ENCODE peak calls at places on chromosome 6, in eight cellular contexts. One of them, this sample, is unnamed.

GRCh38 chr6:99189823-99190721 is 159.4 kb downstream of the FAXC start:
- ATAC-seq in activated T-cell treated with anti-CD3 and anti-CD28 coated beads, Interleukin-2, amount 50 U/mL, for 4 hours: no peak
- ATAC-seq in PC-3: no peak
- ATAC-seq in naive thymus-derived CD8-positive, alpha-beta T cell: no peak
- ATAC-seq in activated CD4-positive, CD25-positive, alpha-beta regulatory T cell treated with anti-CD3 and anti-CD28 coated beads, Interleukin-2, amount 50 U/mL, for 24 hours: peak
- ATAC-seq in activated CD8-positive, alpha-beta memory T cell treated with anti-CD3 and anti-CD28 coated beads, Interleukin-2, amount 10 ng/mL, durations not matched to agents 7 days and 5 days: peak
- ATAC-seq in left lung: no peak
- ATAC-seq in pancreas: no peak
- ATAC-seq in this sample: no peak

GRCh38 chr6:45886776-45887175 is 128.9 kb downstream of the CLIC5 start:
- ATAC-seq in left lung: no peak
- ATAC-seq in activated CD4-positive, CD25-positive, alpha-beta regulatory T cell treated with anti-CD3 and anti-CD28 coated beads, Interleukin-2, amount 50 U/mL, for 24 hours: no peak
- ATAC-seq in PC-3: no peak
- ATAC-seq in activated T-cell treated with anti-CD3 and anti-CD28 coated beads, Interleukin-2, amount 50 U/mL, for 4 hours: no peak
- ATAC-seq in naive thymus-derived CD8-positive, alpha-beta T cell: no peak
- ATAC-seq in pancreas: no peak
- ATAC-seq in activated CD8-positive, alpha-beta memory T cell treated with anti-CD3 and anti-CD28 coated beads, Interleukin-2, amount 10 ng/mL, durations not matched to agents 7 days and 5 days: no peak
- ATAC-seq in this sample: no peak

GRCh38 chr6:75128881-75129570 is 76.8 kb downstream of the COL12A1 start:
- ATAC-seq in pancreas: no peak
- ATAC-seq in activated CD8-positive, alpha-beta memory T cell treated with anti-CD3 and anti-CD28 coated beads, Interleukin-2, amount 10 ng/mL, durations not matched to agents 7 days and 5 days: no peak
- ATAC-seq in PC-3: no peak
- ATAC-seq in activated T-cell treated with anti-CD3 and anti-CD28 coated beads, Interleukin-2, amount 50 U/mL, for 4 hours: no peak
- ATAC-seq in left lung: no peak
- ATAC-seq in naive thymus-derived CD8-positive, alpha-beta T cell: no peak
- ATAC-seq in activated CD4-positive, CD25-positive, alpha-beta regulatory T cell treated with anti-CD3 and anti-CD28 coated beads, Interleukin-2, amount 50 U/mL, for 24 hours: no peak
- ATAC-seq in this sample: no peak

GRCh38 chr6:3884007-3884745 is 35.0 kb downstream of the FAM50B start:
- ATAC-seq in activated CD4-positive, CD25-positive, alpha-beta regulatory T cell treated with anti-CD3 and anti-CD28 coated beads, Interleukin-2, amount 50 U/mL, for 24 hours: no peak
- ATAC-seq in left lung: peak
- ATAC-seq in pancreas: peak
- ATAC-seq in naive thymus-derived CD8-positive, alpha-beta T cell: no peak
- ATAC-seq in activated T-cell treated with anti-CD3 and anti-CD28 coated beads, Interleukin-2, amount 50 U/mL, for 4 hours: no peak
- ATAC-seq in activated CD8-positive, alpha-beta memory T cell treated with anti-CD3 and anti-CD28 coated beads, Interleukin-2, amount 10 ng/mL, durations not matched to agents 7 days and 5 days: no peak
- ATAC-seq in PC-3: peak
- ATAC-seq in this sample: peak

GRCh38 chr6:16108996-16109658 is 19.8 kb upstream of the MYLIP start:
- ATAC-seq in naive thymus-derived CD8-positive, alpha-beta T cell: no peak
- ATAC-seq in activated CD8-positive, alpha-beta memory T cell treated with anti-CD3 and anti-CD28 coated beads, Interleukin-2, amount 10 ng/mL, durations not matched to agents 7 days and 5 days: no peak
- ATAC-seq in activated T-cell treated with anti-CD3 and anti-CD28 coated beads, Interleukin-2, amount 50 U/mL, for 4 hours: no peak
- ATAC-seq in pancreas: peak
- ATAC-seq in left lung: peak
- ATAC-seq in PC-3: no peak
- ATAC-seq in activated CD4-positive, CD25-positive, alpha-beta regulatory T cell treated with anti-CD3 and anti-CD28 coated beads, Interleukin-2, amount 50 U/mL, for 24 hours: no peak
- ATAC-seq in this sample: no peak

GRCh38 chr6:89298680-89299450 is 16.2 kb downstream of the GABRR2 start:
- ATAC-seq in activated T-cell treated with anti-CD3 and anti-CD28 coated beads, Interleukin-2, amount 50 U/mL, for 4 hours: peak
- ATAC-seq in pancreas: no peak
- ATAC-seq in activated CD4-positive, CD25-positive, alpha-beta regulatory T cell treated with anti-CD3 and anti-CD28 coated beads, Interleukin-2, amount 50 U/mL, for 24 hours: peak
- ATAC-seq in activated CD8-positive, alpha-beta memory T cell treated with anti-CD3 and anti-CD28 coated beads, Interleukin-2, amount 10 ng/mL, durations not matched to agents 7 days and 5 days: peak
- ATAC-seq in PC-3: peak
- ATAC-seq in naive thymus-derived CD8-positive, alpha-beta T cell: peak
- ATAC-seq in left lung: peak
- ATAC-seq in this sample: peak

GRCh38 chr6:21109421-21110178 is 484.0 kb upstream of the SOX4 start:
- ATAC-seq in pancreas: no peak
- ATAC-seq in PC-3: peak
- ATAC-seq in left lung: peak
- ATAC-seq in activated CD4-positive, CD25-positive, alpha-beta regulatory T cell treated with anti-CD3 and anti-CD28 coated beads, Interleukin-2, amount 50 U/mL, for 24 hours: no peak
- ATAC-seq in naive thymus-derived CD8-positive, alpha-beta T cell: no peak
- ATAC-seq in activated T-cell treated with anti-CD3 and anti-CD28 coated beads, Interleukin-2, amount 50 U/mL, for 4 hours: no peak
- ATAC-seq in activated CD8-positive, alpha-beta memory T cell treated with anti-CD3 and anti-CD28 coated beads, Interleukin-2, amount 10 ng/mL, durations not matched to agents 7 days and 5 days: no peak
- ATAC-seq in this sample: no peak

GRCh38 chr6:63527658-63528514 is 44.4 kb upstream of the LOC128125822 start:
- ATAC-seq in PC-3: peak
- ATAC-seq in activated T-cell treated with anti-CD3 and anti-CD28 coated beads, Interleukin-2, amount 50 U/mL, for 4 hours: no peak
- ATAC-seq in activated CD8-positive, alpha-beta memory T cell treated with anti-CD3 and anti-CD28 coated beads, Interleukin-2, amount 10 ng/mL, durations not matched to agents 7 days and 5 days: no peak
- ATAC-seq in left lung: peak
- ATAC-seq in pancreas: peak
- ATAC-seq in naive thymus-derived CD8-positive, alpha-beta T cell: no peak
- ATAC-seq in activated CD4-positive, CD25-positive, alpha-beta regulatory T cell treated with anti-CD3 and anti-CD28 coated beads, Interleukin-2, amount 50 U/mL, for 24 hours: no peak
- ATAC-seq in this sample: peak

GRCh38 chr6:31378721-31379103 is 21.7 kb upstream of the HLA-B start:
- ATAC-seq in activated CD8-positive, alpha-beta memory T cell treated with anti-CD3 and anti-CD28 coated beads, Interleukin-2, amount 10 ng/mL, durations not matched to agents 7 days and 5 days: no peak
- ATAC-seq in pancreas: no peak
- ATAC-seq in activated T-cell treated with anti-CD3 and anti-CD28 coated beads, Interleukin-2, amount 50 U/mL, for 4 hours: no peak
- ATAC-seq in left lung: no peak
- ATAC-seq in PC-3: no peak
- ATAC-seq in activated CD4-positive, CD25-positive, alpha-beta regulatory T cell treated with anti-CD3 and anti-CD28 coated beads, Interleukin-2, amount 50 U/mL, for 24 hours: no peak
- ATAC-seq in naive thymus-derived CD8-positive, alpha-beta T cell: no peak
- ATAC-seq in this sample: no peak

GRCh38 chr6:108751851-108752732 is 96.1 kb upstream of the ARMC2 start:
- ATAC-seq in activated CD4-positive, CD25-positive, alpha-beta regulatory T cell treated with anti-CD3 and anti-CD28 coated beads, Interleukin-2, amount 50 U/mL, for 24 hours: no peak
- ATAC-seq in naive thymus-derived CD8-positive, alpha-beta T cell: no peak
- ATAC-seq in pancreas: peak
- ATAC-seq in PC-3: no peak
- ATAC-seq in activated T-cell treated with anti-CD3 and anti-CD28 coated beads, Interleukin-2, amount 50 U/mL, for 4 hours: no peak
- ATAC-seq in activated CD8-positive, alpha-beta memory T cell treated with anti-CD3 and anti-CD28 coated beads, Interleukin-2, amount 10 ng/mL, durations not matched to agents 7 days and 5 days: no peak
- ATAC-seq in left lung: no peak
- ATAC-seq in this sample: no peak

GRCh38 chr6:48057611-48058010 is 53.4 kb downstream of the PTCHD4 start:
- ATAC-seq in activated T-cell treated with anti-CD3 and anti-CD28 coated beads, Interleukin-2, amount 50 U/mL, for 4 hours: no peak
- ATAC-seq in activated CD8-positive, alpha-beta memory T cell treated with anti-CD3 and anti-CD28 coated beads, Interleukin-2, amount 10 ng/mL, durations not matched to agents 7 days and 5 days: no peak
- ATAC-seq in naive thymus-derived CD8-positive, alpha-beta T cell: no peak
- ATAC-seq in pancreas: no peak
- ATAC-seq in PC-3: no peak
- ATAC-seq in activated CD4-positive, CD25-positive, alpha-beta regulatory T cell treated with anti-CD3 and anti-CD28 coated beads, Interleukin-2, amount 50 U/mL, for 24 hours: no peak
- ATAC-seq in left lung: no peak
- ATAC-seq in this sample: no peak

GRCh38 chr6:152261179-152261578 is 376.0 kb downstream of the SYNE1 start:
- ATAC-seq in pancreas: no peak
- ATAC-seq in PC-3: no peak
- ATAC-seq in activated T-cell treated with anti-CD3 and anti-CD28 coated beads, Interleukin-2, amount 50 U/mL, for 4 hours: no peak
- ATAC-seq in naive thymus-derived CD8-positive, alpha-beta T cell: no peak
- ATAC-seq in activated CD4-positive, CD25-positive, alpha-beta regulatory T cell treated with anti-CD3 and anti-CD28 coated beads, Interleukin-2, amount 50 U/mL, for 24 hours: no peak
- ATAC-seq in left lung: no peak
- ATAC-seq in activated CD8-positive, alpha-beta memory T cell treated with anti-CD3 and anti-CD28 coated beads, Interleukin-2, amount 10 ng/mL, durations not matched to agents 7 days and 5 days: no peak
- ATAC-seq in this sample: no peak

GRCh38 chr6:82908661-82909060 is 157.0 kb downstream of the UBE3D start:
- ATAC-seq in activated T-cell treated with anti-CD3 and anti-CD28 coated beads, Interleukin-2, amount 50 U/mL, for 4 hours: no peak
- ATAC-seq in naive thymus-derived CD8-positive, alpha-beta T cell: no peak
- ATAC-seq in left lung: no peak
- ATAC-seq in PC-3: peak
- ATAC-seq in activated CD4-positive, CD25-positive, alpha-beta regulatory T cell treated with anti-CD3 and anti-CD28 coated beads, Interleukin-2, amount 50 U/mL, for 24 hours: no peak
- ATAC-seq in pancreas: no peak
- ATAC-seq in activated CD8-positive, alpha-beta memory T cell treated with anti-CD3 and anti-CD28 coated beads, Interleukin-2, amount 10 ng/mL, durations not matched to agents 7 days and 5 days: no peak
- ATAC-seq in this sample: no peak

GRCh38 chr6:136568129-136568528 is 17.9 kb upstream of the MAP7 start:
- ATAC-seq in activated T-cell treated with anti-CD3 and anti-CD28 coated beads, Interleukin-2, amount 50 U/mL, for 4 hours: no peak
- ATAC-seq in activated CD8-positive, alpha-beta memory T cell treated with anti-CD3 and anti-CD28 coated beads, Interleukin-2, amount 10 ng/mL, durations not matched to agents 7 days and 5 days: no peak
- ATAC-seq in pancreas: peak
- ATAC-seq in PC-3: no peak
- ATAC-seq in naive thymus-derived CD8-positive, alpha-beta T cell: no peak
- ATAC-seq in left lung: no peak
- ATAC-seq in activated CD4-positive, CD25-positive, alpha-beta regulatory T cell treated with anti-CD3 and anti-CD28 coated beads, Interleukin-2, amount 50 U/mL, for 24 hours: no peak
- ATAC-seq in this sample: no peak

GRCh38 chr6:39210437-39210836 is 18.8 kb downstream of the KCNK5 start:
- ATAC-seq in PC-3: no peak
- ATAC-seq in activated CD8-positive, alpha-beta memory T cell treated with anti-CD3 and anti-CD28 coated beads, Interleukin-2, amount 10 ng/mL, durations not matched to agents 7 days and 5 days: no peak
- ATAC-seq in naive thymus-derived CD8-positive, alpha-beta T cell: no peak
- ATAC-seq in left lung: no peak
- ATAC-seq in pancreas: no peak
- ATAC-seq in activated CD4-positive, CD25-positive, alpha-beta regulatory T cell treated with anti-CD3 and anti-CD28 coated beads, Interleukin-2, amount 50 U/mL, for 24 hours: no peak
- ATAC-seq in activated T-cell treated with anti-CD3 and anti-CD28 coated beads, Interleukin-2, amount 50 U/mL, for 4 hours: no peak
- ATAC-seq in this sample: no peak

GRCh38 chr6:166204852-166205650 is 37.4 kb upstream of the TBXT start:
- ATAC-seq in activated CD4-positive, CD25-positive, alpha-beta regulatory T cell treated with anti-CD3 and anti-CD28 coated beads, Interleukin-2, amount 50 U/mL, for 24 hours: no peak
- ATAC-seq in activated T-cell treated with anti-CD3 and anti-CD28 coated beads, Interleukin-2, amount 50 U/mL, for 4 hours: no peak
- ATAC-seq in naive thymus-derived CD8-positive, alpha-beta T cell: no peak
- ATAC-seq in PC-3: no peak
- ATAC-seq in left lung: peak
- ATAC-seq in activated CD8-positive, alpha-beta memory T cell treated with anti-CD3 and anti-CD28 coated beads, Interleukin-2, amount 10 ng/mL, durations not matched to agents 7 days and 5 days: no peak
- ATAC-seq in pancreas: no peak
- ATAC-seq in this sample: no peak

GRCh38 chr6:6491761-6492160 is 96.8 kb upstream of the LY86 start:
- ATAC-seq in left lung: no peak
- ATAC-seq in PC-3: no peak
- ATAC-seq in activated T-cell treated with anti-CD3 and anti-CD28 coated beads, Interleukin-2, amount 50 U/mL, for 4 hours: no peak
- ATAC-seq in pancreas: no peak
- ATAC-seq in activated CD4-positive, CD25-positive, alpha-beta regulatory T cell treated with anti-CD3 and anti-CD28 coated beads, Interleukin-2, amount 50 U/mL, for 24 hours: no peak
- ATAC-seq in activated CD8-positive, alpha-beta memory T cell treated with anti-CD3 and anti-CD28 coated beads, Interleukin-2, amount 10 ng/mL, durations not matched to agents 7 days and 5 days: no peak
- ATAC-seq in naive thymus-derived CD8-positive, alpha-beta T cell: no peak
- ATAC-seq in this sample: no peak

GRCh38 chr6:45092135-45092534 is 236.0 kb upstream of the RUNX2 start:
- ATAC-seq in naive thymus-derived CD8-positive, alpha-beta T cell: no peak
- ATAC-seq in left lung: no peak
- ATAC-seq in activated T-cell treated with anti-CD3 and anti-CD28 coated beads, Interleukin-2, amount 50 U/mL, for 4 hours: no peak
- ATAC-seq in activated CD4-positive, CD25-positive, alpha-beta regulatory T cell treated with anti-CD3 and anti-CD28 coated beads, Interleukin-2, amount 50 U/mL, for 24 hours: no peak
- ATAC-seq in PC-3: no peak
- ATAC-seq in pancreas: no peak
- ATAC-seq in activated CD8-positive, alpha-beta memory T cell treated with anti-CD3 and anti-CD28 coated beads, Interleukin-2, amount 10 ng/mL, durations not matched to agents 7 days and 5 days: no peak
- ATAC-seq in this sample: no peak

GRCh38 chr6:21664263-21665081 is 70.9 kb downstream of the SOX4 start:
- ATAC-seq in activated T-cell treated with anti-CD3 and anti-CD28 coated beads, Interleukin-2, amount 50 U/mL, for 4 hours: peak
- ATAC-seq in activated CD4-positive, CD25-positive, alpha-beta regulatory T cell treated with anti-CD3 and anti-CD28 coated beads, Interleukin-2, amount 50 U/mL, for 24 hours: no peak
- ATAC-seq in naive thymus-derived CD8-positive, alpha-beta T cell: no peak
- ATAC-seq in left lung: peak
- ATAC-seq in PC-3: no peak
- ATAC-seq in pancreas: peak
- ATAC-seq in activated CD8-positive, alpha-beta memory T cell treated with anti-CD3 and anti-CD28 coated beads, Interleukin-2, amount 10 ng/mL, durations not matched to agents 7 days and 5 days: no peak
- ATAC-seq in this sample: peak

GRCh38 chr6:126107475-126108121 is 121.3 kb downstream of the TRMT11 start:
- ATAC-seq in naive thymus-derived CD8-positive, alpha-beta T cell: no peak
- ATAC-seq in pancreas: no peak
- ATAC-seq in PC-3: no peak
- ATAC-seq in activated CD4-positive, CD25-positive, alpha-beta regulatory T cell treated with anti-CD3 and anti-CD28 coated beads, Interleukin-2, amount 50 U/mL, for 24 hours: no peak
- ATAC-seq in activated T-cell treated with anti-CD3 and anti-CD28 coated beads, Interleukin-2, amount 50 U/mL, for 4 hours: no peak
- ATAC-seq in left lung: no peak
- ATAC-seq in activated CD8-positive, alpha-beta memory T cell treated with anti-CD3 and anti-CD28 coated beads, Interleukin-2, amount 10 ng/mL, durations not matched to agents 7 days and 5 days: no peak
- ATAC-seq in this sample: no peak

GRCh38 chr6:56540232-56540631 is 102.5 kb downstream of the DST start:
- ATAC-seq in PC-3: no peak
- ATAC-seq in pancreas: no peak
- ATAC-seq in left lung: no peak
- ATAC-seq in activated CD8-positive, alpha-beta memory T cell treated with anti-CD3 and anti-CD28 coated beads, Interleukin-2, amount 10 ng/mL, durations not matched to agents 7 days and 5 days: no peak
- ATAC-seq in activated CD4-positive, CD25-positive, alpha-beta regulatory T cell treated with anti-CD3 and anti-CD28 coated beads, Interleukin-2, amount 50 U/mL, for 24 hours: no peak
- ATAC-seq in naive thymus-derived CD8-positive, alpha-beta T cell: no peak
- ATAC-seq in activated T-cell treated with anti-CD3 and anti-CD28 coated beads, Interleukin-2, amount 50 U/mL, for 4 hours: no peak
- ATAC-seq in this sample: no peak

GRCh38 chr6:47276377-47276776 is 33.3 kb downstream of the TNFRSF21 start:
- ATAC-seq in activated CD8-positive, alpha-beta memory T cell treated with anti-CD3 and anti-CD28 coated beads, Interleukin-2, amount 10 ng/mL, durations not matched to agents 7 days and 5 days: no peak
- ATAC-seq in pancreas: no peak
- ATAC-seq in activated CD4-positive, CD25-positive, alpha-beta regulatory T cell treated with anti-CD3 and anti-CD28 coated beads, Interleukin-2, amount 50 U/mL, for 24 hours: no peak
- ATAC-seq in PC-3: no peak
- ATAC-seq in activated T-cell treated with anti-CD3 and anti-CD28 coated beads, Interleukin-2, amount 50 U/mL, for 4 hours: no peak
- ATAC-seq in left lung: no peak
- ATAC-seq in naive thymus-derived CD8-positive, alpha-beta T cell: no peak
- ATAC-seq in this sample: no peak

GRCh38 chr6:20230720-20231119 is 18.5 kb upstream of the MBOAT1 start:
- ATAC-seq in naive thymus-derived CD8-positive, alpha-beta T cell: no peak
- ATAC-seq in activated CD8-positive, alpha-beta memory T cell treated with anti-CD3 and anti-CD28 coated beads, Interleukin-2, amount 10 ng/mL, durations not matched to agents 7 days and 5 days: no peak
- ATAC-seq in activated T-cell treated with anti-CD3 and anti-CD28 coated beads, Interleukin-2, amount 50 U/mL, for 4 hours: no peak
- ATAC-seq in PC-3: no peak
- ATAC-seq in activated CD4-positive, CD25-positive, alpha-beta regulatory T cell treated with anti-CD3 and anti-CD28 coated beads, Interleukin-2, amount 50 U/mL, for 24 hours: no peak
- ATAC-seq in left lung: no peak
- ATAC-seq in pancreas: no peak
- ATAC-seq in this sample: no peak

GRCh38 chr6:3661390-3661789 is 90.1 kb downstream of the PXDC1 start:
- ATAC-seq in left lung: no peak
- ATAC-seq in PC-3: no peak
- ATAC-seq in pancreas: no peak
- ATAC-seq in activated CD4-positive, CD25-positive, alpha-beta regulatory T cell treated with anti-CD3 and anti-CD28 coated beads, Interleukin-2, amount 50 U/mL, for 24 hours: no peak
- ATAC-seq in activated T-cell treated with anti-CD3 and anti-CD28 coated beads, Interleukin-2, amount 50 U/mL, for 4 hours: no peak
- ATAC-seq in activated CD8-positive, alpha-beta memory T cell treated with anti-CD3 and anti-CD28 coated beads, Interleukin-2, amount 10 ng/mL, durations not matched to agents 7 days and 5 days: no peak
- ATAC-seq in naive thymus-derived CD8-positive, alpha-beta T cell: no peak
- ATAC-seq in this sample: no peak